ENCODE peak calls at places on chromosomes 6 and 20, in four cellular contexts. G is dorsolateral prefrontal cortex; Q is OCI-LY7; V is CD8-positive, alpha-beta T cell. S is an unnamed sample.

GRCh38 chr20:37992802-37993538 is 40.3 kb downstream of the TTI1 start:
- DNase-seq in G (no peak), Q (peak; percentile 42), V (no peak), S (peak; percentile 71)

GRCh38 chr6:42783177-42783875 is 1.5 kb downstream of the BICRAL start:
- DNase-seq in G (peak; percentile 83), Q (peak; percentile 78), V (peak; percentile 83), S (peak; percentile 82)

GRCh38 chr6:126826315-126826714 is 292.2 kb upstream of the RSPO3 start:
- DNase-seq in G (no peak), Q (no peak), V (no peak), S (no peak)

GRCh38 chr20:49282584-49283171 is 4.8 kb upstream of the ZNFX1 start:
- DNase-seq in G (no peak), Q (no peak), V (no peak), S (no peak)

GRCh38 chr6:168002812-168003211 is 5.3 kb downstream of the KIF25 start:
- DNase-seq in G (no peak), Q (no peak), V (no peak), S (no peak)

GRCh38 chr20:20731945-20732296 is 19.5 kb upstream of the RALGAPA2 start:
- DNase-seq in G (no peak), Q (no peak), V (no peak), S (no peak)

GRCh38 chr6:5091210-5091609 is 6.1 kb downstream of the PPP1R3G start:
- DNase-seq in G (no peak), Q (no peak), V (no peak), S (no peak)

GRCh38 chr20:49400410-49400809 is 82.1 kb downstream of the KCNB1 start:
- DNase-seq in G (no peak), Q (no peak), V (no peak), S (no peak)

GRCh38 chr20:63705232-63706026 is 2.3 kb downstream of the ARFRP1 start:
- DNase-seq in G (peak; percentile 17), Q (no peak), V (no peak), S (no peak)

GRCh38 chr6:124879110-124879991 is 82.9 kb upstream of the RNF217 start:
- DNase-seq in G (no peak), Q (no peak), V (no peak), S (no peak)

GRCh38 chr6:77624468-77624867 is 28.4 kb upstream of the MEI4 start:
- DNase-seq in G (no peak), Q (no peak), V (no peak), S (no peak)

GRCh38 chr6:44737349-44737748 is 349.8 kb downstream of the CDC5L start:
- DNase-seq in G (no peak), Q (no peak), V (no peak), S (no peak)

GRCh38 chr20:3759884-3760283 is 7.7 kb downstream of the ADISSP start:
- DNase-seq in G (no peak), Q (no peak), V (no peak), S (no peak)

GRCh38 chr20:54221383-54221782 is 13.5 kb downstream of the PFDN4 start:
- DNase-seq in G (no peak), Q (peak; percentile 12), V (peak; percentile 32), S (no peak)

GRCh38 chr6:23589811-23590210 is 536.2 kb upstream of the NRSN1 start:
- DNase-seq in G (no peak), Q (no peak), V (no peak), S (no peak)

DNA sequence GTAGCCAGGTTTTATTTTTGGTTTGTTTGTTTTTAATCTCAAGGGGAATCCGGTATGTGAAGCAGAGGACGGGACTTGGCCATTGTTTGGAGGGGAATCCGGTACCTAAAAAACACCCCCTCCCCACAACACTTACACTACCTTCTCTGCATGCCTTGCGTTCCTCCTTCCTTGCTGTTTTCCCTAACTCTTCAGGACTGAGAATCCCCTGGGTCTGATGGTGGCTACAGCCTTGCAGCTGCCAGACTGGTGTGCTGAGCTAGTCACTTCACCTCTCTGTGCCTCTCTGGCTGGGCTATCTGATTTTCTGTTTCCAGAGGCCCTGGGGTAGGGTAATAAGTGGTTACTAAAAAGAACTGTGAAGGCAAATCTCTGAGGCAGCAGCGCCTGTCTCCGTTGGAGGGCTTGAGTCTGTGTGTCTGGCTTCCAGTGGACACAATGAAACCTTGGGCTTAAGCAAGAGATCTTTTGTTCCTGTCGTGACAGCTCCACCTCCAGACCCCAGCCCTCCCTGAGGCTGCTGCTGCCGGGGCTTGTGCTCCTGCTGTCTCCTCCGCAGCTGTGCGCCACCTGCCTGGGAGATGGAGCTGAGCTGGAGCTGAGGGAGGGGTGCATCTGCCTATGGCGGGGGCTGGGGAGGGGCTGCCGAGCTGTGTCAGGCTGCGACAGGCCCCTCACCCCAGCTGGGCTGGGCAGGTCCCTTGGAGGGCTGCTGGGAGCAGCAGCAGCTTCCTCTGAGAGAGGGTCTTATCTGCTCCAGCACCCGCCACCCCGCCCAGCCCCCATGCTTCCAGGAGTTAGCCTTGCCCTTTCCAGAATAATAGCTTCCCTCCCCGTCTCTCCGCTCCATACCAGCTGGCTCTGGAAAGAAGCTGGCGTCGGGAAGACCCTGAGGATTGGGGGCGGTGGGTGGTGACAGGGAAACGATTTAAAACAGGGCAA is 65.8 kb upstream of the CCDC167 start:
- DNase-seq in G (peak; percentile 68), Q (no peak), V (no peak), S (peak; percentile 54)
- TF ChIP-seq CTCF in G (peak; percentile 40), Q (no peak), V (no peak), S (peak; percentile 23)

GRCh38 chr6:162343196-162343901 is 384.2 kb downstream of the PRKN start:
- DNase-seq in G (no peak), Q (no peak), V (no peak), S (no peak)
- TF ChIP-seq CTCF in G (no peak), Q (no peak), V (no peak), S (no peak)

GRCh38 chr6:132456700-132457143 is 55.4 kb upstream of the MOXD1 start:
- DNase-seq in G (peak; percentile 49), Q (no peak), V (no peak), S (peak; percentile 72)
- TF ChIP-seq CTCF in G (no peak), Q (no peak), V (no peak), S (peak; percentile 26)

GRCh38 chr6:169954977-169955376 is 203.6 kb downstream of the ERMARD start:
- DNase-seq in G (no peak), Q (no peak), V (no peak), S (no peak)

GRCh38 chr6:169955796-169956493 is 204.5 kb downstream of the ERMARD start:
- DNase-seq in G (no peak), Q (no peak), V (no peak), S (no peak)

GRCh38 chr6:169958510-169958909 is 207.1 kb downstream of the ERMARD start:
- DNase-seq in G (no peak), Q (no peak), V (no peak), S (no peak)

GRCh38 chr6:169957351-169957963 is 206.0 kb downstream of the ERMARD start:
- DNase-seq in G (no peak), Q (no peak), V (no peak), S (no peak)

DNA sequence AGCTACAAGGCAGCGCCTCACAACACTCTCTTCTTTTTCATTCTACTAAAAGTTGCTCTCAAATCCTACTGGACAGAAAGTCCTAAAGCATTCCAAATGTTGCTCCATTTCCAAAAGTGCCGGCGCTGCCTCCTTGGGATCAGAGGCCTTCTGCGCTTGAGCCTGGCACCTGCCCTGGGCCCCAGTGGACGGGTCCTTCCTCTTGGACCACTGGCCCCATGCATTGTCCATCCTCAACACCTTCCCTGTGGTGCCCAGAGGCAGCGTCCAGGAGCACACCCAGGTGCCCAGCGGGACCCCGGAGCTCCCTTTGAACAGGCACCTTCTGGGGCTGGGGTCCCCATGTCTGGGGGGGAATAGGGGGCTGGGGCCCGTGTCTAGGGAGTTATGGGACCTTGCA is 205.2 kb downstream of the ERMARD start:
- DNase-seq in G (no peak), Q (no peak), V (no peak), S (no peak)
- TF ChIP-seq CTCF in G (no peak), Q (no peak), V (no peak), S (no peak)

DNA sequence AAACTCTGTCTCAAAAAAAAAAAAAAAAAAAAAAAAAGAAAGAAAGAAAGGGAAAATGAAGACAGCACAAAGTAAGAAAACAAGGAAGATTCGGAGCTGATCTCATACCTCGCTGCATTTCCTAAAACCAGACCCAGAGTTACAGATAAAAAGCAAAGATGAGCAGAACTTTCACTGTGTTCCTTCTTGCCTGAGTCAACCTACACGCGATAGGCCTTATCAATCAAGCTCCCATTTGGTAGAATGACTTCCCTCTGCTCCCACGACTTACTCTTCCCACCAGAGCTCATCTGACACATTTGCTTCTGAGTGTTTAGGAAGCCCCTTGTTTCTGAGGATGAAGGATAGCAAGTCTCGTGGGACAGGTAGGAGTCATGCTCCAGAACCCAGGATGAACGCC is 302.9 kb downstream of the TFAP2A start:
- DNase-seq in G (no peak), Q (no peak), V (no peak), S (no peak)
- TF ChIP-seq CTCF in G (no peak), Q (no peak), V (no peak), S (no peak)

DNA sequence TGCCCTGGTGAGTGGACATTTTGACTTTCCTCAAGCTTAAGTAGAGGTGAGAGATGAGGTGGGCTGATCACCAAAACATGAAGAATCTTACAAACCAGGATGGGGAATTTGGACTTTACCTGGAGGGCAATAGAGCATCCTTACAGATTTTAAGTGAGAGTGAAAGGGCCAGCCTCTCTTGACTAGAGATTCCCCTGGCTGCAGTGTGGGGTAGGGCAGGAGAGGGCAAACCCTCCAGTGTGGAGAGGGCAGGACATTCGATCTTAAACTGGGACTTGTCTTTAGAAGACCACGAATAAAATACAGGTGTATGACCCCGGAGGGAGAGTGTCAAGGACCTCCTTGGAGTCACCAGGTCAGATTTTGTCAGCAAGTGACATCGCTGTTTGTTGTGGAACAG is 105.1 kb downstream of the SNAP25 start:
- DNase-seq in G (no peak), Q (no peak), V (no peak), S (no peak)
- TF ChIP-seq CTCF in G (no peak), Q (no peak), V (no peak), S (no peak)

DNA sequence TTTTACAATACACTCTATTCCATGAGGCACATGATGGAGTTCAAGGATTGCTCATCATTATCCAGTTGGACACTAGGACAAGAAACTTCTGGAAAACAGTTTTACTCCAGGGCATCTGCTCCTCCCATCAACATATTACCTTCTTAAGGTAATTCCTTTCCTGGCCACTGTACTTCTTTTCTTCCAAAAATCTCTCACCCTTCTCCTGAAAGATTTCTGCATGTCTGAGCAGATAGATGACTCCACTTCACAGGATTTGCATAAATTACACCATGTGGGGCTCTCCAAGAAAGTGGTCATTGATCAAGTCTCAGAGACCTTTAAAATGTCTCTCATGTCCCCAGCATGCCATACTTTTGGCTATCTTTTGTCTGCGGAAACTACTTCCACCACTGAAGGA is 103.2 kb upstream of the TNFAIP3 start:
- DNase-seq in G (no peak), Q (no peak), V (no peak), S (no peak)
- TF ChIP-seq CTCF in G (no peak), Q (no peak), V (no peak), S (no peak)